ENCODE peak calls at places on chromosomes 11 and 22, in six cellular contexts. K, G, L, B, E and J are unnamed samples.

GRCh38 chr22:31945478-31945815 is 1.1 kb downstream of the YWHAH start:
- DNase-seq in K (peak; percentile 31), G (no peak), L (no peak), B (no peak), E (peak; percentile 22), J (no peak)

GRCh38 chr11:15985127-15985862 is 371.1 kb downstream of the SOX6 start:
- DNase-seq in K (no peak), G (no peak), L (no peak), B (no peak), E (no peak), J (no peak)

GRCh38 chr11:44566559-44566949 is 1.1 kb downstream of the CD82 start:
- DNase-seq in K (no peak), G (no peak), L (no peak), B (no peak), E (no peak), J (no peak)

GRCh38 chr11:35236667-35237003 is 97.7 kb downstream of the CD44 start:
- DNase-seq in K (no peak), G (no peak), L (no peak), B (no peak), E (no peak), J (no peak)

GRCh38 chr22:44003776-44004460 is 20.2 kb upstream of the PARVB start:
- DNase-seq in K (no peak), G (no peak), L (no peak), B (no peak), E (no peak), J (no peak)

GRCh38 chr22:41028841-41029240 is 63.6 kb upstream of the EP300 start:
- DNase-seq in K (no peak), G (peak; percentile 62), L (peak; percentile 80), B (no peak), E (no peak), J (no peak)

GRCh38 chr11:94876645-94877445 is 96.5 kb downstream of the CWC15 start:
- DNase-seq in K (peak; percentile 39), G (peak; percentile 90), L (peak; percentile 92), B (peak; percentile 65), E (no peak), J (no peak)

GRCh38 chr22:31846161-31847115 is 92.6 kb downstream of the DEPDC5 start:
- DNase-seq in K (no peak), G (no peak), L (peak; percentile 35), B (no peak), E (no peak), J (peak; percentile 30)

GRCh38 chr11:47447906-47448305 is 1.0 kb downstream of the RAPSN start:
- DNase-seq in K (no peak), G (no peak), L (no peak), B (no peak), E (no peak), J (no peak)

GRCh38 chr11:17519486-17519885 is 24.7 kb downstream of the USH1C start:
- DNase-seq in K (no peak), G (no peak), L (no peak), B (no peak), E (no peak), J (no peak)

GRCh38 chr11:132115454-132115853 is 745.0 kb downstream of the NTM start:
- DNase-seq in K (no peak), G (no peak), L (no peak), B (no peak), E (no peak), J (no peak)

GRCh38 chr11:87934182-87934581 is 241.1 kb downstream of the RAB38 start:
- DNase-seq in K (no peak), G (no peak), L (no peak), B (no peak), E (no peak), J (no peak)

GRCh38 chr11:64661146-64661545 is 61.9 kb downstream of the NRXN2 start:
- DNase-seq in K (no peak), G (no peak), L (no peak), B (no peak), E (no peak), J (no peak)

GRCh38 chr11:117620659-117621058 is 176.4 kb downstream of the DSCAML1 start:
- DNase-seq in K (no peak), G (no peak), L (no peak), B (no peak), E (no peak), J (no peak)

GRCh38 chr11:77039491-77040400 is 5.5 kb downstream of the B3GNT6 start:
- DNase-seq in K (no peak), G (no peak), L (peak; percentile 68), B (peak; percentile 26), E (peak; percentile 19), J (no peak)

GRCh38 chr11:47511927-47512326 is 41.0 kb downstream of the CELF1 start:
- DNase-seq in K (no peak), G (no peak), L (no peak), B (no peak), E (no peak), J (no peak)

GRCh38 chr22:49950396-49950994 is 10.1 kb upstream of the PIM3 start:
- DNase-seq in K (no peak), G (no peak), L (no peak), B (no peak), E (no peak), J (no peak)

GRCh38 chr11:61820174-61820573 is 3.4 kb upstream of the FADS1 start:
- DNase-seq in K (no peak), G (no peak), L (peak; percentile 57), B (no peak), E (no peak), J (no peak)

GRCh38 chr22:45120931-45121330 is 42.8 kb upstream of the NUP50 start:
- DNase-seq in K (no peak), G (no peak), L (no peak), B (no peak), E (no peak), J (no peak)

GRCh38 chr11:57323503-57324153 is 1.1 kb downstream of the TNKS1BP1 start:
- DNase-seq in K (no peak), G (no peak), L (peak; percentile 54), B (no peak), E (no peak), J (no peak)